ENCODE peak calls at places on chromosomes 16 and 17, in five cellular contexts. A is NCI-H524; B is activated T-helper 1 cell treated with anti-CD3 and anti-CD28 coated beads, Interleukin-2, amount 50 U/mL, for 16 hours; P is upper lobe of right lung; U is fibroblast of mammary gland. W is an unnamed sample.

GRCh38 chr17:9273334-9274118 is 252.2 kb downstream of the NTN1 start:
- DNase-seq in A (no peak), B (no peak), P (no peak), U (peak), W (no peak)

GRCh38 chr17:78316115-78316866 is 43.6 kb downstream of the SOCS3 start:
- DNase-seq in A (no peak), B (no peak), P (no peak), U (no peak), W (no peak)

GRCh38 chr16:84599528-84600202 is 18.2 kb downstream of the COTL1 start:
- DNase-seq in A (peak), B (no peak), P (peak), U (peak), W (peak)

GRCh38 chr17:66975614-66976378 is 11.3 kb downstream of the CACNG4 start:
- DNase-seq in A (peak), B (no peak), P (no peak), U (no peak), W (no peak)

GRCh38 chr17:32253117-32253611 is 12.5 kb upstream of the RHBDL3 start:
- DNase-seq in A (peak), B (no peak), P (peak), U (peak), W (peak)

GRCh38 chr17:72788950-72789585 is 303.4 kb downstream of the SLC39A11 start:
- DNase-seq in A (no peak), B (no peak), P (no peak), U (peak), W (no peak)

GRCh38 chr17:69723741-69724140 is 309.2 kb downstream of the MAP2K6 start:
- DNase-seq in A (peak), B (no peak), P (no peak), U (peak), W (no peak)

GRCh38 chr16:8611886-8612595 is 9.5 kb upstream of the METTL22 start:
- DNase-seq in A (no peak), B (no peak), P (no peak), U (peak), W (no peak)

GRCh38 chr17:9902116-9902515 is 3.0 kb downstream of the RCVRN start:
- DNase-seq in A (no peak), B (no peak), P (no peak), U (no peak), W (no peak)

GRCh38 chr17:34981538-34982241 is 1.4 kb downstream of the LIG3 start:
- DNase-seq in A (no peak), B (no peak), P (no peak), U (peak), W (no peak)

GRCh38 chr17:38715216-38715943 is 10.3 kb downstream of the MLLT6 start:
- DNase-seq in A (no peak), B (no peak), P (no peak), U (no peak), W (no peak)

GRCh38 chr16:83615131-83615530 is 192.6 kb upstream of the HSBP1 start:
- DNase-seq in A (no peak), B (no peak), P (no peak), U (no peak), W (no peak)

GRCh38 chr17:27496005-27496404 is 39.8 kb downstream of the KSR1 start:
- DNase-seq in A (peak), B (no peak), P (no peak), U (no peak), W (no peak)

GRCh38 chr16:81755915-81756644 is 23.0 kb upstream of the PLCG2 start:
- DNase-seq in A (no peak), B (no peak), P (no peak), U (no peak), W (no peak)

GRCh38 chr16:50644730-50645129 is 36.4 kb downstream of the SNX20 start:
- DNase-seq in A (peak), B (no peak), P (no peak), U (no peak), W (no peak)

GRCh38 chr17:82876602-82877391 is 37.0 kb upstream of the ZNF750 start:
- DNase-seq in A (peak), B (no peak), P (peak), U (peak), W (peak)

GRCh38 chr17:29124931-29125270 is 55.3 kb downstream of the MYO18A start:
- DNase-seq in A (no peak), B (no peak), P (peak), U (no peak), W (peak)

GRCh38 chr17:57284984-57285646 is 28.8 kb downstream of the MSI2 start:
- DNase-seq in A (no peak), B (no peak), P (no peak), U (no peak), W (no peak)

GRCh38 chr16:88014201-88014781 is 63.1 kb downstream of the BANP start:
- DNase-seq in A (no peak), B (no peak), P (no peak), U (peak), W (peak)

GRCh38 chr16:56013962-56014552 is 138.9 kb upstream of the CES5A start:
- DNase-seq in A (peak), B (peak), P (peak), U (peak), W (peak)

W was measured in left lung.